ENCODE peak calls at places on chromosomes 4 and X, in ten cellular contexts. One of them, this sample, is unnamed. For H3K4me1 and H3K9me3, the result is how much of the 10 kb centered on the place peaks cover.

GRCh38 chrX:45143455-45143854 is 57.2 kb downstream of the DIPK2B start:
- DNase-seq in A549: no peak
- DNase-seq in tibial nerve: no peak
- DNase-seq in right lobe of liver: no peak
- DNase-seq in HCT116: no peak
- DNase-seq in sigmoid colon: no peak
- DNase-seq in body of pancreas: no peak
- DNase-seq in ovary: no peak
- DNase-seq in uterus: no peak
- DNase-seq in heart left ventricle: no peak
- DNase-seq in this sample: no peak

GRCh38 chr4:168695288-168695687 is 198.4 kb downstream of the PALLD start:
- DNase-seq in right lobe of liver: no peak
- DNase-seq in HCT116: no peak
- DNase-seq in tibial nerve: no peak
- DNase-seq in uterus: no peak
- DNase-seq in body of pancreas: no peak
- DNase-seq in ovary: no peak
- DNase-seq in heart left ventricle: no peak
- DNase-seq in sigmoid colon: no peak
- DNase-seq in A549: no peak
- DNase-seq in this sample: no peak

GRCh38 chr4:76920715-76921114 is 22.8 kb upstream of the SOWAHB start:
- DNase-seq in sigmoid colon: no peak
- DNase-seq in body of pancreas: no peak
- DNase-seq in tibial nerve: no peak
- DNase-seq in HCT116: no peak
- DNase-seq in heart left ventricle: no peak
- DNase-seq in right lobe of liver: no peak
- DNase-seq in A549: no peak
- DNase-seq in ovary: no peak
- DNase-seq in uterus: no peak
- DNase-seq in this sample: no peak

GRCh38 chr4:53592686-53593641 is 1.7 kb upstream of the LNX1 start:
- DNase-seq in body of pancreas: peak
- DNase-seq in tibial nerve: no peak
- DNase-seq in heart left ventricle: peak
- DNase-seq in A549: peak
- DNase-seq in HCT116: no peak
- DNase-seq in right lobe of liver: no peak
- DNase-seq in sigmoid colon: no peak
- DNase-seq in uterus: peak
- DNase-seq in ovary: peak
- DNase-seq in this sample: no peak

GRCh38 chrX:49041683-49042529 is 1.3 kb downstream of the TFE3 start:
- DNase-seq in body of pancreas: no peak
- DNase-seq in A549: peak
- DNase-seq in uterus: no peak
- DNase-seq in tibial nerve: peak
- DNase-seq in right lobe of liver: no peak
- DNase-seq in heart left ventricle: no peak
- DNase-seq in sigmoid colon: no peak
- DNase-seq in ovary: no peak
- DNase-seq in HCT116: no peak
- DNase-seq in this sample: no peak

GRCh38 chr4:84159767-84160166 is 339.3 kb downstream of the NKX6-1 start:
- DNase-seq in HCT116: peak
- DNase-seq in A549: no peak
- DNase-seq in body of pancreas: no peak
- DNase-seq in sigmoid colon: no peak
- DNase-seq in heart left ventricle: no peak
- DNase-seq in uterus: no peak
- DNase-seq in right lobe of liver: no peak
- DNase-seq in ovary: no peak
- DNase-seq in tibial nerve: no peak
- DNase-seq in this sample: no peak

GRCh38 chr4:4327652-4328121 is 37.6 kb downstream of the ZBTB49 start:
- DNase-seq in body of pancreas: peak
- DNase-seq in right lobe of liver: no peak
- DNase-seq in uterus: no peak
- DNase-seq in HCT116: no peak
- DNase-seq in ovary: no peak
- DNase-seq in tibial nerve: no peak
- DNase-seq in A549: peak
- DNase-seq in heart left ventricle: peak
- DNase-seq in sigmoid colon: peak
- DNase-seq in this sample: peak

GRCh38 chr4:5186584-5187170 is 135.4 kb downstream of the STK32B start:
- DNase-seq in HCT116: no peak
- DNase-seq in heart left ventricle: no peak
- DNase-seq in A549: no peak
- DNase-seq in uterus: no peak
- DNase-seq in ovary: no peak
- DNase-seq in tibial nerve: no peak
- DNase-seq in right lobe of liver: no peak
- DNase-seq in sigmoid colon: no peak
- DNase-seq in body of pancreas: no peak
- DNase-seq in this sample: peak

GRCh38 chrX:134294548-134294947 is 57.6 kb downstream of the CCDC160 start:
- DNase-seq in HCT116: no peak
- DNase-seq in uterus: no peak
- DNase-seq in body of pancreas: no peak
- DNase-seq in right lobe of liver: no peak
- DNase-seq in ovary: no peak
- DNase-seq in A549: no peak
- DNase-seq in tibial nerve: no peak
- DNase-seq in sigmoid colon: no peak
- DNase-seq in heart left ventricle: no peak
- DNase-seq in this sample: no peak

GRCh38 chrX:2967998-2968909 is 38.1 kb upstream of the ARSH start:
- DNase-seq in A549: no peak
- DNase-seq in HCT116: no peak
- DNase-seq in right lobe of liver: no peak
- DNase-seq in tibial nerve: no peak
- DNase-seq in ovary: no peak
- DNase-seq in sigmoid colon: no peak
- DNase-seq in body of pancreas: peak
- DNase-seq in heart left ventricle: peak
- DNase-seq in uterus: no peak
- DNase-seq in this sample: no peak

GRCh38 chr4:288891-289290 is 16.4 kb downstream of the ZNF732 start:
- DNase-seq in uterus: no peak
- DNase-seq in HCT116: no peak
- DNase-seq in sigmoid colon: no peak
- DNase-seq in tibial nerve: no peak
- DNase-seq in body of pancreas: no peak
- DNase-seq in A549: no peak
- DNase-seq in right lobe of liver: no peak
- DNase-seq in ovary: no peak
- DNase-seq in heart left ventricle: no peak
- DNase-seq in this sample: no peak

GRCh38 chrX:136203438-136203837 is 47.8 kb downstream of the MAP7D3 start:
- DNase-seq in body of pancreas: no peak
- DNase-seq in right lobe of liver: no peak
- DNase-seq in heart left ventricle: no peak
- DNase-seq in HCT116: no peak
- DNase-seq in ovary: no peak
- DNase-seq in tibial nerve: no peak
- DNase-seq in A549: no peak
- DNase-seq in sigmoid colon: no peak
- DNase-seq in uterus: no peak
- DNase-seq in this sample: no peak

GRCh38 chrX:136206916-136207315 is 44.3 kb downstream of the MAP7D3 start:
- DNase-seq in right lobe of liver: no peak
- DNase-seq in tibial nerve: no peak
- DNase-seq in ovary: no peak
- DNase-seq in HCT116: no peak
- DNase-seq in body of pancreas: no peak
- DNase-seq in A549: no peak
- DNase-seq in heart left ventricle: no peak
- DNase-seq in uterus: no peak
- DNase-seq in sigmoid colon: no peak
- DNase-seq in this sample: no peak

GRCh38 chrX:136204571-136204970 is 46.6 kb downstream of the MAP7D3 start:
- DNase-seq in ovary: no peak
- DNase-seq in A549: peak
- DNase-seq in right lobe of liver: no peak
- DNase-seq in tibial nerve: peak
- DNase-seq in uterus: no peak
- DNase-seq in sigmoid colon: peak
- DNase-seq in heart left ventricle: peak
- DNase-seq in HCT116: no peak
- DNase-seq in body of pancreas: no peak
- DNase-seq in this sample: no peak

GRCh38 chrX:136207546-136207945 is 43.7 kb downstream of the MAP7D3 start:
- DNase-seq in body of pancreas: no peak
- DNase-seq in heart left ventricle: no peak
- DNase-seq in A549: no peak
- DNase-seq in tibial nerve: no peak
- DNase-seq in sigmoid colon: no peak
- DNase-seq in ovary: no peak
- DNase-seq in right lobe of liver: no peak
- DNase-seq in uterus: no peak
- DNase-seq in HCT116: no peak
- DNase-seq in this sample: no peak

GRCh38 chrX:136205882-136206281 is 45.3 kb downstream of the MAP7D3 start:
- DNase-seq in sigmoid colon: peak
- DNase-seq in heart left ventricle: no peak
- DNase-seq in HCT116: no peak
- DNase-seq in body of pancreas: no peak
- DNase-seq in right lobe of liver: no peak
- DNase-seq in A549: no peak
- DNase-seq in uterus: no peak
- DNase-seq in tibial nerve: no peak
- DNase-seq in ovary: no peak
- DNase-seq in this sample: no peak
- H3K4me1 ChIP-seq in sigmoid colon: half or more
- H3K4me1 ChIP-seq in heart left ventricle: under half
- H3K4me1 ChIP-seq in HCT116: under half
- H3K4me1 ChIP-seq in body of pancreas: under half
- H3K4me1 ChIP-seq in right lobe of liver: under half
- H3K4me1 ChIP-seq in A549: under half
- H3K4me1 ChIP-seq in uterus: under half
- H3K4me1 ChIP-seq in tibial nerve: under half
- H3K4me1 ChIP-seq in ovary: under half
- H3K4me1 ChIP-seq in this sample: under half

DNA sequence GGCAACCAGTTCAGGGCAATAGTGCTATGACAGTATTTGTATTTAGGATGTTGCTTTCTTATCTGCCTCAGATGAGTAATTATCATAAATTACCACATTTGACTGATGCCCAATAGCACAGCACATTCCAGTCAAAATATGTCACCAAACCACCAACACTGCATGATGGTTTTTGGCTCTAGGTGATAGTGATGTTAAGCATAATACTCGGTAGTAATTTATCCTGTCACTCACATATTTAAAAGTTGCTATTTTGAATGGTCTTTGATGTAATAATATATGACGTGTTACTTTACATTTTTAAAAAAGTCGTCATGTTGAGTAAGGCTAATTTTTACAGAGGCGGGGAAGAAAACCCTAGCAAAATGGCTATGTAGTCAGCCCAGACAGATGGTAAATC is 42.5 kb downstream of the UNC5C start:
- DNase-seq in right lobe of liver: no peak
- DNase-seq in sigmoid colon: no peak
- DNase-seq in tibial nerve: no peak
- DNase-seq in uterus: no peak
- DNase-seq in A549: no peak
- DNase-seq in body of pancreas: no peak
- DNase-seq in heart left ventricle: no peak
- DNase-seq in HCT116: peak
- DNase-seq in ovary: no peak
- DNase-seq in this sample: no peak
- H3K9me3 ChIP-seq in right lobe of liver: under half
- H3K9me3 ChIP-seq in sigmoid colon: under half
- H3K9me3 ChIP-seq in tibial nerve: under half
- H3K9me3 ChIP-seq in uterus: under half
- H3K9me3 ChIP-seq in A549: under half
- H3K9me3 ChIP-seq in body of pancreas: under half
- H3K9me3 ChIP-seq in heart left ventricle: under half
- H3K9me3 ChIP-seq in HCT116: under half
- H3K9me3 ChIP-seq in ovary: under half
- H3K9me3 ChIP-seq in this sample: under half

DNA sequence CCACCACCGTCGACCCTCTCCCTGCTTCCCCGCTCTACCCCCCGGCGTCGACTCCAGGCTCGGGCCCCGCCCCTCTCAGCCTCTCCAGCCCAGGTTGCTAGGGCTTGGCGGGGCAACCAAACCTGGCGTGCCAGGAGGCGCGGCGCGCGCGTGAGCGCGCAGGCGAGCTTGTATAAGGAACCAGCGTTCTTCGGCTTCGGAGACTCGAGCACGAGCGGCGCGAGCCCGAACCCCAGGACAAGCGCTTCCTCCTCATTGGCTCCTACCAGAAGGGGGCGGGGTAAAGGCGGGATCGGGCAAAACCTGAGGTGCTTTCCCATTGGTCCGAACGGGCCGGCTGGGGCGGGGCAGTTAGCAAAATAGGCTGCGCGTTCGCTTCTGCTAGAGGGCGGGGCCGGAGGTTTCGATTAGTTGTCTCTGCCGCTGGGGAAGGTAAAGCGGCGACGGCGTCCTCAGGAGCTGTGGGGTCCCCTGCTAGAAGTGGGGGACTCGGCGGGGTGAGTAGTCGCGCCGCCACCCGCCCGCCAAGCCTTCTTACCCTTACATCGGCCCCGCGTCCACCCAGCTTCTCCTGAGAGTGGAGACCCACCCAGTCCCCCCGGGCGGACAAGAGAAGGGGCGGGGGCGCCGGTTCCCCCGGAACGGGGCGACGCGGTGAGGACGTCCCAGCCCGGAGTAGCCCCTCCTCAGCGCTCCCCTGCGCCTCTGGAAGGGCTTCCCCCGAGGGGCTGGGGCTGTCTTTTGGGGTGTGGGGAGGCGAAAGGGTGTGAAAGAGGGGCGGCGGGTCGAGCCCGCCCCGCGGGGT is at the start of gene CDKL5:
- DNase-seq in HCT116: peak
- DNase-seq in body of pancreas: peak
- DNase-seq in right lobe of liver: peak
- DNase-seq in uterus: peak
- DNase-seq in ovary: peak
- DNase-seq in A549: peak
- DNase-seq in tibial nerve: peak
- DNase-seq in sigmoid colon: peak
- DNase-seq in heart left ventricle: peak
- DNase-seq in this sample: peak
- TF ChIP-seq POLR2A in HCT116: no peak
- TF ChIP-seq POLR2A in body of pancreas: peak
- TF ChIP-seq POLR2A in right lobe of liver: peak
- TF ChIP-seq POLR2A in uterus: peak
- TF ChIP-seq POLR2A in ovary: peak
- TF ChIP-seq POLR2A in A549: peak
- TF ChIP-seq POLR2A in tibial nerve: peak
- TF ChIP-seq POLR2A in sigmoid colon: peak
- TF ChIP-seq POLR2A in heart left ventricle: peak
- TF ChIP-seq POLR2A in this sample: peak

DNA sequence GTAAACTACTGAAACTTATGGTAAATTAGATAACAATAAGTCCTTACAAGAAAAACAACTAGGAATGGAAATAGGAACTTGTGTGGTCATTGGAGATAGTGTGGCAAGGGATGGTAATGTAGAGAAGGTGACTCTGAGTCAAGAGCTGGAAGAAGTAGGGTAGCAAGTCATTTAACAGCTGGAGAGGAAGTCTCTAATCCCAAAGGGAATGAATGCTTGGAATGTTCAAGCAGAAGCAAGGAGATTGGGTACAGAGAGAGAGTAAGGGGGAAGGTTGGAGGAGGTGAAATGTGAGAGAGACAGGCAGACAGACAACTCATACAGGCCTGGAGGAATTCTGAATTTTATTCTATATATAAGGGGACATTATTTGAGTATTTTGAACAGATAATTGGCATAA is 260.6 kb upstream of the MAD2L1 start:
- DNase-seq in right lobe of liver: no peak
- DNase-seq in A549: no peak
- DNase-seq in HCT116: no peak
- DNase-seq in body of pancreas: no peak
- DNase-seq in tibial nerve: no peak
- DNase-seq in sigmoid colon: no peak
- DNase-seq in heart left ventricle: no peak
- DNase-seq in uterus: no peak
- DNase-seq in ovary: no peak
- DNase-seq in this sample: no peak
- H3K4me1 ChIP-seq in right lobe of liver: under half
- H3K4me1 ChIP-seq in A549: under half
- H3K4me1 ChIP-seq in HCT116: under half
- H3K4me1 ChIP-seq in body of pancreas: under half
- H3K4me1 ChIP-seq in tibial nerve: under half
- H3K4me1 ChIP-seq in sigmoid colon: under half
- H3K4me1 ChIP-seq in heart left ventricle: under half
- H3K4me1 ChIP-seq in uterus: under half
- H3K4me1 ChIP-seq in ovary: under half
- H3K4me1 ChIP-seq in this sample: under half